ENCODE peak calls at places on chromosomes 3 and 15, in eight cellular contexts. Y, N, O, M, R, U, X and E are unnamed samples.

GRCh38 chr3:142053244-142053643 is 96.1 kb downstream of the TFDP2 start:
- DNase-seq in Y (no peak), N (no peak), O (no peak), M (no peak), R (no peak), U (no peak), X (no peak), E (no peak)

GRCh38 chr3:150972379-150972985 is at the start of gene CLRN1:
- DNase-seq in Y (peak), N (peak), O (no peak), M (no peak), R (no peak), U (no peak), X (no peak), E (no peak)

GRCh38 chr15:101020945-101021344 is 101.8 kb downstream of the LRRK1 start:
- DNase-seq in Y (no peak), N (no peak), O (no peak), M (no peak), R (no peak), U (peak), X (no peak), E (no peak)

GRCh38 chr3:101381809-101382208 is 61.4 kb upstream of the IMPG2 start:
- DNase-seq in Y (no peak), N (peak), O (peak), M (peak), R (no peak), U (no peak), X (no peak), E (no peak)

GRCh38 chr15:38316311-38316710 is 63.7 kb downstream of the SPRED1 start:
- DNase-seq in Y (no peak), N (no peak), O (peak), M (no peak), R (no peak), U (no peak), X (no peak), E (no peak)

GRCh38 chr3:108391917-108392585 is 95.7 kb downstream of the HHLA2 start:
- DNase-seq in Y (no peak), N (no peak), O (peak), M (no peak), R (no peak), U (no peak), X (no peak), E (no peak)

GRCh38 chr3:71885001-71885400 is 100.1 kb upstream of the PROK2 start:
- DNase-seq in Y (no peak), N (peak), O (no peak), M (no peak), R (no peak), U (no peak), X (no peak), E (no peak)

GRCh38 chr3:184377882-184378445 is at the start of gene THPO:
- DNase-seq in Y (peak), N (peak), O (no peak), M (no peak), R (no peak), U (no peak), X (no peak), E (no peak)

GRCh38 chr3:377158-377561 is 180.6 kb downstream of the CHL1 start:
- DNase-seq in Y (peak), N (peak), O (peak), M (peak), R (no peak), U (no peak), X (no peak), E (no peak)

GRCh38 chr3:27209595-27210264 is 159.5 kb downstream of the NEK10 start:
- DNase-seq in Y (no peak), N (no peak), O (no peak), M (peak), R (no peak), U (no peak), X (no peak), E (no peak)

GRCh38 chr3:29183346-29184087 is 97.4 kb upstream of the RBMS3 start:
- DNase-seq in Y (no peak), N (no peak), O (peak), M (peak), R (no peak), U (no peak), X (no peak), E (no peak)

GRCh38 chr3:131544557-131544956 is 41.8 kb upstream of the MRPL3 start:
- DNase-seq in Y (no peak), N (no peak), O (no peak), M (no peak), R (no peak), U (no peak), X (no peak), E (no peak)

GRCh38 chr3:152657002-152657400 is 177.9 kb upstream of the P2RY1 start:
- DNase-seq in Y (no peak), N (peak), O (no peak), M (no peak), R (no peak), U (no peak), X (no peak), E (no peak)

GRCh38 chr3:142595581-142595950 is 627 bp upstream of the PLS1 start:
- DNase-seq in Y (no peak), N (no peak), O (peak), M (peak), R (no peak), U (no peak), X (no peak), E (no peak)

GRCh38 chr3:53729130-53729529 is 117.1 kb downstream of the CHDH start:
- DNase-seq in Y (no peak), N (no peak), O (no peak), M (no peak), R (no peak), U (no peak), X (no peak), E (no peak)